ENCODE peak calls at places on chromosome 14, in eight cellular contexts. T is GM12865, R is neuronal stem cell, L is mesenchymal stem cell, S is mesendoderm, K is AG04450, Y is lower lobe of right lung, G is coronary artery. X is an unnamed sample.

GRCh38 chr14:34069854-34070582 is 119.1 kb upstream of the EGLN3 start:
- DNase-seq in T (no peak), R (no peak), L (no peak), S (no peak), K (no peak), Y (no peak), G (no peak), X (no peak)

GRCh38 chr14:98227000-98227726 is 1044.8 kb downstream of the BCL11B start:
- DNase-seq in T (peak), R (no peak), L (no peak), S (no peak), K (no peak), Y (no peak), G (no peak), X (peak)

GRCh38 chr14:101467181-101467926 is 93.9 kb upstream of the DIO3 start:
- DNase-seq in T (no peak), R (no peak), L (no peak), S (no peak), K (no peak), Y (no peak), G (peak), X (no peak)

GRCh38 chr14:92540472-92541048 is 27.0 kb downstream of the RIN3 start:
- DNase-seq in T (peak), R (no peak), L (peak), S (peak), K (peak), Y (peak), G (peak), X (peak)

GRCh38 chr14:102215522-102216250 is 76.0 kb downstream of the WDR20 start:
- DNase-seq in T (no peak), R (no peak), L (no peak), S (peak), K (no peak), Y (no peak), G (no peak), X (no peak)

GRCh38 chr14:106845286-106846087 is 1319.1 kb downstream of the TMEM121 start:
- DNase-seq in T (peak), R (no peak), L (no peak), S (no peak), K (no peak), Y (peak), G (no peak), X (peak)

GRCh38 chr14:90804292-90804671 is 11.9 kb downstream of the TTC7B start:
- DNase-seq in T (no peak), R (no peak), L (no peak), S (no peak), K (no peak), Y (no peak), G (no peak), X (no peak)

GRCh38 chr14:72451081-72451972 is 442.6 kb downstream of the DPF3 start:
- DNase-seq in T (peak), R (peak), L (peak), S (peak), K (no peak), Y (no peak), G (no peak), X (peak)

GRCh38 chr14:68501621-68502052 is 291.2 kb downstream of the ZFP36L1 start:
- DNase-seq in T (peak), R (no peak), L (no peak), S (no peak), K (no peak), Y (peak), G (no peak), X (peak)

GRCh38 chr14:64704145-64704742 is at the start of gene PLEKHG3:
- DNase-seq in T (no peak), R (peak), L (peak), S (peak), K (peak), Y (peak), G (peak), X (peak)

GRCh38 chr14:88983755-88984154 is 159.3 kb downstream of the TTC8 start:
- DNase-seq in T (no peak), R (no peak), L (peak), S (peak), K (peak), Y (no peak), G (no peak), X (no peak)

GRCh38 chr14:105476937-105477658 is 2.5 kb downstream of the CRIP2 start:
- DNase-seq in T (no peak), R (no peak), L (no peak), S (no peak), K (no peak), Y (no peak), G (no peak), X (no peak)
- H3K4me3 ChIP-seq in T (no peak), R (peak), L (peak), S (no peak), K (peak), Y (peak), G (peak), X (peak)

GRCh38 chr14:51860164-51860835 is at the start of gene GNG2:
- DNase-seq in T (peak), R (peak), L (peak), S (peak), K (no peak), Y (peak), G (no peak), X (peak)
- H3K4me3 ChIP-seq in T (peak), R (peak), L (peak), S (peak), K (peak), Y (peak), G (peak), X (peak)

DNA sequence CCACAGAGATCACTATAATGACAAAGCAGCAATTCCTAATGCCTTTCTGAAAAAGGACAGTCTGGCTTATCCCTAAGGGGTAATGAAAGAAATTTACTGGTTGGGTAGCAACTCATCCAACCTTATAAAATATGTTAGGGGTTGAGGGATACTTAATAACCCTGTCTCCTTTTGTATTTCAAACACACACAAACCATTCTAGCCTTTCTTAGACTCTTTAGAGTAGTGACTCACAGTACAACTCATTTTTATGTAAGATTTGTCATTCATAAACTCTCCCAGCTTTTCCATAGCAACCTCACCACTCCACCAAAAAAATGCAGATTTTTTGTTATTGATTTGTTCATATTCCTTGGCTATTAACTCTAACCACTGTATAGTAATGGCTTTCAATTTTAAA is 167.8 kb downstream of the FSCB start:
- DNase-seq in T (no peak), R (no peak), L (peak), S (no peak), K (no peak), Y (no peak), G (no peak), X (no peak)
- H3K4me3 ChIP-seq in T (no peak), R (no peak), L (no peak), S (no peak), K (no peak), Y (no peak), G (no peak), X (no peak)

GRCh38 chr14:105414456-105415371 is 4.9 kb upstream of the MTA1 start:
- DNase-seq in T (peak), R (peak), L (peak), S (peak), K (peak), Y (peak), G (peak), X (peak)
- H3K4me3 ChIP-seq in T (peak), R (peak), L (peak), S (peak), K (peak), Y (peak), G (peak), X (peak)

X was measured in upper lobe of left lung.